ENCODE peak calls at places on chromosomes 3 and 15, in six cellular contexts. F, L, O, C, X and Z are unnamed samples.

GRCh38 chr3:152331018-152331541 is 62.4 kb downstream of the MBNL1 start:
- DNase-seq in C (no peak), O (no peak), L (no peak), X (peak; percentile 55), F (no peak), Z (no peak)

GRCh38 chr15:34621675-34622074 is 38.2 kb upstream of the GOLGA8B start:
- DNase-seq in X (no peak), F (no peak), L (peak; percentile 3), C (no peak), O (no peak), Z (no peak)

GRCh38 chr3:70736009-70736408 is 423.6 kb upstream of the MDFIC2 start:
- DNase-seq in F (no peak), X (no peak), C (no peak), O (no peak), L (no peak), Z (no peak)

GRCh38 chr15:48966595-48967301 is 3.0 kb upstream of the SHC4 start:
- DNase-seq in C (no peak), O (peak; percentile 78), L (no peak), F (no peak), X (peak; percentile 71), Z (no peak)

GRCh38 chr3:118990818-118991560 is 43.7 kb downstream of the IGSF11 start:
- DNase-seq in F (no peak), X (no peak), L (no peak), C (no peak), O (no peak), Z (no peak)

GRCh38 chr3:38985981-38986380 is 65.8 kb downstream of the SCN11A start:
- DNase-seq in C (no peak), X (peak; percentile 20), F (no peak), L (no peak), O (no peak), Z (no peak)

GRCh38 chr15:37995461-37996347 is 61.3 kb downstream of the TMCO5A start:
- DNase-seq in L (peak; percentile 39), X (peak; percentile 60), C (no peak), O (peak; percentile 27), F (no peak), Z (no peak)

GRCh38 chr15:78800806-78801205 is 10.5 kb downstream of the ADAMTS7 start:
- DNase-seq in O (no peak), L (no peak), C (no peak), F (no peak), X (no peak), Z (no peak)

GRCh38 chr3:14439501-14440167 is 37.2 kb downstream of the SLC6A6 start:
- DNase-seq in L (peak; percentile 78), C (no peak), O (no peak), F (peak; percentile 78), X (peak; percentile 77), Z (no peak)

GRCh38 chr15:67794832-67795574 is 30.3 kb upstream of the SKOR1 start:
- DNase-seq in F (no peak), O (no peak), X (no peak), L (no peak), C (no peak), Z (no peak)

GRCh38 chr3:116028157-116028556 is 404.8 kb downstream of the GAP43 start:
- DNase-seq in F (no peak), O (no peak), C (no peak), L (no peak), X (no peak), Z (no peak)

GRCh38 chr3:184171562-184171961 is 3.1 kb upstream of the AP2M1 start:
- DNase-seq in X (peak; percentile 79), O (no peak), L (no peak), C (no peak), F (no peak), Z (no peak)

GRCh38 chr3:13157986-13158385 is 84.8 kb upstream of the IQSEC1 start:
- DNase-seq in L (no peak), F (peak; percentile 19), C (no peak), O (no peak), X (no peak), Z (no peak)

GRCh38 chr3:117842086-117842485 is 1132.5 kb downstream of the TUSC7 start:
- DNase-seq in F (no peak), C (no peak), O (no peak), L (no peak), X (no peak), Z (no peak)

GRCh38 chr15:77569647-77570186 is 63.0 kb downstream of the LINGO1 start:
- DNase-seq in O (no peak), C (no peak), X (no peak), F (no peak), L (no peak), Z (no peak)

GRCh38 chr15:74258456-74259323 is 22.6 kb downstream of the CCDC33 start:
- DNase-seq in X (no peak), C (no peak), O (no peak), L (no peak), F (no peak), Z (no peak)

GRCh38 chr3:52277972-52278509 is 408 bp downstream of the WDR82 start:
- DNase-seq in L (peak; percentile 65), X (peak; percentile 19), O (no peak), F (peak; percentile 83), C (peak; percentile 84), Z (peak; percentile 29)

GRCh38 chr3:123818324-123818920 is 65.7 kb downstream of the MYLK start:
- DNase-seq in F (no peak), L (no peak), X (no peak), C (no peak), O (no peak), Z (no peak)

GRCh38 chr15:80093854-80094418 is 34.5 kb downstream of the ZFAND6 start:
- DNase-seq in L (peak; percentile 76), X (no peak), C (no peak), F (peak; percentile 82), O (no peak), Z (peak; percentile 52)

GRCh38 chr15:34119291-34119690 is 17.4 kb downstream of the PGBD4 start:
- DNase-seq in X (no peak), C (no peak), O (no peak), F (no peak), L (no peak), Z (no peak)

GRCh38 chr15:48644827-48645557 is 517 bp downstream of the FBN1 start:
- DNase-seq in O (no peak), C (peak; percentile 80), L (no peak), X (no peak), F (peak; percentile 69), Z (no peak)

GRCh38 chr3:129530331-129530761 is 1.9 kb downstream of the RHO start:
- DNase-seq in L (peak; percentile 32), O (peak; percentile 8), X (no peak), F (no peak), C (no peak), Z (no peak)
- H3K27ac ChIP-seq in L (no peak overlapping the region), O (no peak overlapping the region), X (no peak overlapping the region), F (no peak overlapping the region), C (no peak overlapping the region), Z (no peak overlapping the region)

DNA sequence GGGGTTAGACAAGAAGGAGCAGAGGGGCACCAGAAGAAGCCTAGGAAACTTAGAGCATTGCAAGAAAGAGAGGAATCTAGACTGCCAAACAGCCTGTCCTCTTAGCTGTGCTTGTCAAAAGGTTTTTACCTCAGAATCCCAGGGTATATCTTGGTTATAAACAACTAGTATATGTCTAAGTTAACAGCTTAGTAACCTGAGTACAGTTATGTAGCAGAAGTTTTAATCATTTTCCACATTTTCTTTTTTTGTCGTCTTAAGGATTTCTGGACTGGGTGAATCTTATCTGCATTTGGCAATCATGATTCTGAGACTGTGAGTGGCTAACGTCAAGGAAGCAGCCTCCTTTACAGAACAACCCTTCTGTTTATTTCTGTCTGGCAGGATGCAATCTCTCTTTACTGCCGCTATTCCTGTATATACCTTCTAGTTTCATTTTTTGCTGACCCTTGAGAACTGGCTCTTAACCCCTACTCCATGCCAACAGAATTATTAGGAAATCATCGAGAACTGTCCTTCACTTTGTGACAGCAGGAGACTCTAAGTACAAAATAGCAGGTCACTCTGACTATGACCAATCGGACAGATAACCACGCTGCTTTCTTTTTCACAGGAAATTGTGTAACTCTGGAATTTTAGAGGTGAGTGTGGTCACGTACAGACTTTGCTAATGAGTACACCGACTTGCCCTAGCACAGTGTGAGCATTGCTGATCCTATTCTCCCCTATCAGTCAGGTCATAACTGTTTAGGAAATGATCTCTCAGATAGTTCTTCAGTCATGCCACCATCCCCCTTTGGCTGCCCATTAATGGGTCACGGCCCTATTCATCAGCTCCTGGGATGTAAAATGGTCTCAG is 3.3 kb upstream of the CP start:
- DNase-seq in F (no peak), O (peak; percentile 43), L (peak; percentile 52), C (no peak), X (peak; percentile 81), Z (no peak)
- H3K4me3 ChIP-seq in F (peak overlapping the region; percentile 41), O (peak overlapping the region; percentile 55), L (no peak overlapping the region), C (peak overlapping the region; percentile 56), X (peak overlapping the region; percentile 20), Z (peak overlapping the region; percentile 52)

GRCh38 chr15:71575474-71576045 is 234.8 kb upstream of the NR2E3 start:
- DNase-seq in X (no peak), O (no peak), F (no peak), C (no peak), L (no peak), Z (no peak)

GRCh38 chr15:71571641-71572040 is 238.7 kb upstream of the NR2E3 start:
- DNase-seq in O (no peak), F (no peak), C (no peak), X (no peak), L (no peak), Z (no peak)

GRCh38 chr15:71573599-71573998 is 236.8 kb upstream of the NR2E3 start:
- DNase-seq in O (no peak), L (no peak), X (no peak), F (no peak), C (no peak), Z (no peak)

GRCh38 chr15:71570736-71571135 is 239.6 kb upstream of the NR2E3 start:
- DNase-seq in L (no peak), F (no peak), O (no peak), C (no peak), X (no peak), Z (no peak)

DNA sequence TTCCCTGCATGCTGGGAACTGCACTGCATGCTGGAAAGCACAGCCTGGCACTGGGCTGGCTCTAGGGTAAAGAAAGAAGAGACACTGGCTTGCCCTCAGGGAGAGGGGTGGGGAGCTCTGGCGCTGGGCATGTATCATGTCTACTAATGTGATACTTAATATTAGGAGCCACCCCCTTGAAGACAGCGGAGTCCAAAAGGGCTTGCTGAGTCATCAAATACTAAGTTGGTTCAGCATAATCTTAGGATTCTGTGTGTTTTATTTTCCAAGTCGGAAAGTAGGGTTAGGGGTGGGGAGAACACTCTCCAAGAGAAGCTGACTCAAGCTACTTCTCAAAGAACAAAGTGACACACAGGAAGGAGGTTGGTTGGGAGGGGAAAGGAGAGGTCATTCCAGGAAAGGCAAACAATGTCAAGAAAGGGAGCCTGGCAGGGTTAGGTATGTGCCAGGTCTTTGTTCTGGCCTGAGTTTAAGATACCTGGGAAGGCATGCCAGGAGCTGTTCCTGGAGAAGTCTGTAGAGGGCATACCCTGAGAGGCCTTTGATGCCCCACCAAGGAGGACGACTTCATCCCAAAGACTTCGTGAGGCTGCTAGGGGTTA is 237.8 kb upstream of the NR2E3 start:
- DNase-seq in C (no peak), L (peak; percentile 26), X (peak; percentile 20), F (no peak), O (no peak), Z (no peak)
- TF ChIP-seq CTCF in C (no peak), L (no peak), X (peak; percentile 44), F (no peak), O (no peak), Z (no peak)

DNA sequence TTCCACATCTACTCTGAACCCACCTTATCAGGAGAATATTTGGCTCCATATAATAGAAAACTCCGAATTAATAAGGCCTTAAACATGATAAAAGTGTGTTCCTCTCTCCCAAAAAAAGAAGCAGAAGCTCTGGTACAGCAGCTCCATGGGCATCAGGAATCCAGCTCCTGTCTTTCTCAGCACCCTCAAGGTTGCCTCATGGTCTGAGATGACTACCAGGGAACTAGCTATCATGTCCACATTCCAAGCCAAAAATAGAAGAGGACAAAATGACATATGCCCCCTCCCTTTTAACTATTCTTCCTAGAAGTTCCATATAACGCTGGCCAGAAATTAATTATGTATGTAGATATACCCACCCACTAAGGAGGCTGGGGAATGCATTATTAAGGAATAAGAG is 35.9 kb upstream of the CTDSPL start:
- DNase-seq in O (no peak), X (no peak), L (no peak), F (no peak), C (no peak), Z (no peak)
- H3K27ac ChIP-seq in O (no peak overlapping the region), X (no peak overlapping the region), L (no peak overlapping the region), F (no peak overlapping the region), C (no peak overlapping the region), Z (no peak overlapping the region)